ENCODE peak calls at places on chromosomes 5 and 9, in nine cellular contexts. A, T, Z, N, I, J, O, Y and D are unnamed samples. For H4K20me1, the result is how much of the 10 kb centered on the place peaks cover.

GRCh38 chr5:116487045-116487444 is 87.6 kb downstream of the SEMA6A start:
- DNase-seq in J (no peak), A (no peak), Z (no peak), Y (no peak), I (no peak), T (no peak), O (no peak), N (no peak), D (no peak)

GRCh38 chr5:40904205-40904993 is 4.9 kb upstream of the C7 start:
- DNase-seq in Y (peak), J (peak), T (peak), I (peak), Z (peak), O (peak), A (peak), N (peak), D (peak)

GRCh38 chr9:86287013-86287412 is 4.7 kb upstream of the ISCA1 start:
- DNase-seq in J (no peak), Y (peak), Z (peak), T (peak), O (peak), N (peak), A (no peak), I (peak), D (peak)

GRCh38 chr9:95102572-95102971 is 214.9 kb downstream of the FANCC start:
- DNase-seq in T (no peak), N (no peak), J (no peak), Z (no peak), I (no peak), A (no peak), Y (peak), O (no peak), D (no peak)

GRCh38 chr9:134296301-134297081 is 29.8 kb upstream of the RXRA start:
- DNase-seq in O (no peak), Z (no peak), Y (no peak), N (no peak), A (no peak), J (no peak), I (no peak), T (no peak), D (no peak)

GRCh38 chr9:38662763-38663593 is 42.6 kb upstream of the ANKRD18A start:
- DNase-seq in Z (no peak), A (no peak), Y (peak), N (peak), J (no peak), T (peak), I (no peak), O (peak), D (no peak)

GRCh38 chr9:126503333-126504085 is 110.2 kb upstream of the LMX1B start:
- DNase-seq in T (peak), A (no peak), N (no peak), I (peak), J (no peak), Z (no peak), Y (no peak), O (no peak), D (no peak)

GRCh38 chr9:11204521-11204920 is 591.7 kb upstream of the PTPRD start:
- DNase-seq in T (no peak), O (peak), I (no peak), A (no peak), N (no peak), Y (peak), J (no peak), Z (no peak), D (no peak)

GRCh38 chr5:151144275-151144674 is 13.3 kb downstream of the ANXA6 start:
- DNase-seq in N (no peak), Y (no peak), J (no peak), T (no peak), A (no peak), Z (no peak), I (no peak), O (no peak), D (no peak)

GRCh38 chr5:4879693-4880303 is 260.3 kb upstream of the ADAMTS16 start:
- DNase-seq in I (peak), N (peak), J (peak), A (peak), Z (peak), T (peak), Y (peak), O (peak), D (peak)

GRCh38 chr5:40988761-40989510 is 79.6 kb downstream of the C7 start:
- DNase-seq in I (peak), N (no peak), A (no peak), Z (peak), T (peak), J (no peak), Y (peak), O (peak), D (no peak)

GRCh38 chr5:147483961-147484707 is 25.7 kb downstream of the DPYSL3 start:
- DNase-seq in I (peak), O (no peak), Z (no peak), T (peak), Y (no peak), A (no peak), J (no peak), N (no peak), D (no peak)

GRCh38 chr5:120803282-120803681 is 339.2 kb downstream of the PRR16 start:
- DNase-seq in T (peak), Z (no peak), N (no peak), O (peak), J (peak), I (peak), Y (peak), A (peak), D (no peak)

GRCh38 chr5:115770466-115770865 is 46.0 kb downstream of the CDO1 start:
- DNase-seq in I (peak), A (peak), N (peak), O (peak), T (no peak), Y (peak), Z (peak), J (no peak), D (peak)

GRCh38 chr9:35645736-35646582 is 4.8 kb downstream of the SIT1 start:
- DNase-seq in I (no peak), Y (peak), O (peak), J (peak), A (peak), T (no peak), N (peak), Z (peak), D (no peak)

GRCh38 chr9:114274217-114274616 is 48.7 kb upstream of the ORM1 start:
- DNase-seq in I (no peak), T (no peak), J (no peak), O (no peak), A (no peak), Y (no peak), N (no peak), Z (no peak), D (no peak)

GRCh38 chr5:116970318-116970717 is 395.7 kb upstream of the SEMA6A start:
- DNase-seq in A (no peak), N (no peak), T (no peak), O (no peak), Z (no peak), J (no peak), Y (no peak), I (no peak), D (no peak)

GRCh38 chr5:16350816-16351215 is 114.8 kb downstream of the ZNF622 start:
- DNase-seq in N (no peak), I (no peak), Z (no peak), J (no peak), O (no peak), T (peak), A (no peak), Y (no peak), D (no peak)

GRCh38 chr9:108180511-108180910 is 675.3 kb downstream of the ACTL7B start:
- DNase-seq in N (no peak), I (no peak), Z (no peak), A (no peak), J (no peak), T (no peak), O (no peak), Y (no peak), D (no peak)

GRCh38 chr5:74179183-74179582 is 461.3 kb downstream of the ENC1 start:
- DNase-seq in O (no peak), I (peak), T (peak), J (no peak), N (peak), Y (no peak), Z (no peak), A (no peak), D (no peak)

GRCh38 chr9:69885931-69886330 is 65.3 kb downstream of the CFAP95 start:
- DNase-seq in O (peak), I (no peak), T (no peak), Z (no peak), J (no peak), N (no peak), A (no peak), Y (no peak), D (no peak)

GRCh38 chr9:104961238-104961637 is 33.3 kb upstream of the ABCA1 start:
- DNase-seq in Y (peak), Z (peak), A (no peak), J (peak), O (peak), T (peak), N (no peak), I (peak), D (peak)

GRCh38 chr5:96957125-96958041 is 21.5 kb downstream of the LNPEP start:
- DNase-seq in N (no peak), J (no peak), A (no peak), T (no peak), Z (no peak), O (no peak), Y (no peak), I (no peak), D (peak)

GRCh38 chr5:93590511-93590910 is 7.5 kb downstream of the NR2F1 start:
- DNase-seq in T (peak), Y (no peak), O (no peak), N (no peak), Z (no peak), I (no peak), J (no peak), A (no peak), D (no peak)

GRCh38 chr9:128624566-128624965 is 32.1 kb downstream of the DYNC2I2 start:
- DNase-seq in A (no peak), Z (no peak), O (no peak), J (no peak), T (no peak), Y (no peak), N (no peak), I (no peak), D (no peak)

GRCh38 chr5:130243641-130244040 is 339.4 kb downstream of the CHSY3 start:
- DNase-seq in A (no peak), Y (peak), N (peak), T (no peak), O (no peak), Z (no peak), I (no peak), J (no peak), D (no peak)

GRCh38 chr5:9924614-9925013 is 294.5 kb upstream of the TAS2R1 start:
- DNase-seq in O (peak), Z (no peak), J (peak), I (peak), A (peak), T (peak), N (no peak), Y (no peak), D (no peak)

GRCh38 chr5:167582916-167583315 is 708.5 kb upstream of the WWC1 start:
- DNase-seq in T (peak), I (peak), O (no peak), Y (no peak), J (no peak), A (no peak), N (no peak), Z (no peak), D (no peak)

GRCh38 chr9:133959171-133959570 is 33.0 kb downstream of the VAV2 start:
- DNase-seq in O (no peak), J (no peak), A (no peak), Y (no peak), N (no peak), T (no peak), Z (no peak), I (no peak), D (peak)

GRCh38 chr5:161094411-161094810 is 242.4 kb upstream of the ATP10B start:
- DNase-seq in A (no peak), Y (no peak), I (peak), N (no peak), O (peak), T (peak), J (no peak), Z (no peak), D (no peak)

GRCh38 chr9:16904655-16905054 is 34.2 kb upstream of the BNC2 start:
- DNase-seq in I (no peak), J (no peak), A (no peak), Y (no peak), T (no peak), N (no peak), Z (no peak), O (no peak), D (no peak)

GRCh38 chr5:35335752-35336151 is 105.5 kb upstream of the PRLR start:
- DNase-seq in T (no peak), N (peak), I (no peak), A (no peak), Z (no peak), O (no peak), Y (no peak), J (no peak), D (no peak)

GRCh38 chr5:35339006-35339405 is 108.7 kb upstream of the PRLR start:
- DNase-seq in I (no peak), Y (no peak), O (no peak), J (no peak), N (no peak), T (no peak), A (no peak), Z (no peak), D (no peak)

GRCh38 chr5:35338169-35338476 is 107.8 kb upstream of the PRLR start:
- DNase-seq in A (no peak), Y (peak), T (no peak), I (no peak), O (no peak), N (no peak), J (no peak), Z (no peak), D (no peak)

GRCh38 chr5:35339616-35340100 is 109.4 kb upstream of the PRLR start:
- DNase-seq in O (no peak), I (no peak), Z (no peak), A (no peak), Y (no peak), T (no peak), J (no peak), N (no peak), D (no peak)

DNA sequence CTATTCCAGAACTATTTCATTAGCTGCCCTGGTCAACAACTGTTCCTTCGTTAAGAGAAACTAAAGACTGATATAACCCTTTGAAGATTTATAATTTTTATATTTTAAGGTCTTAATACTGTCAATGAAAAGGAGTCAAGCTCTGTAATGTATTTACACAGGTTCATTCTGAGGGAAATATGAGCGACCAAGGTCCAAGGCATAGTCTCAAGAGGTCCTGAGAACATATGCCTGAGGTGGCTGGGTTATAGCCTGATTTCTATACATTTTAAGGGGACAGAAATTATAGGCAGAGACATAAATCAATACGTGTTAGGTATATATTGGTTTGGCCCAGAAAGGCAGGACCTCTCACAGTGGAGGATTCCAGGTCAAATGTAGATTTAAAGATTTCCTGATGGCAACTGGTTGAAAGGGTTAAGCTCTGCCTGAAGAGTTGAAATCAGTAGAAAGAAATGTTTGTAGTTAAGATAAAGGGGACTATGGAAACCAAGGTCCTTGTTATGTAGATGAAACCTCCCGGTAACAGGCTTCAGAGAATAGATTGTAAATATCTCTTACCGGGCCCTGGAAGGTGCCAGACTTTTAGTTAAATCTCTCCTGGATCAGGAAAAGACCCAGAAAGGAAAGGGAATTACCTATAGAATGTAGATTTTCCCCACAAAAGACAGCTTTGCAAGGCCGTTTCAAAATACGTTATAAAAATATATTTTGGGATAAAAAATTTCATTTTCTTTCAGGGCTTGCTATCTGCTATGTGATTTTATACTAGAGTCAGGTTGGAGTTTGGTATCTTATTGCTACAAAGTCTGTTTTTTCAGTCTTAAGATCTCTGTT is 107.3 kb upstream of the PRLR start:
- DNase-seq in T (no peak), O (no peak), A (no peak), J (no peak), Z (no peak), Y (peak), I (no peak), N (peak), D (no peak)
- H3K4me3 ChIP-seq in T (no peak), O (no peak), A (no peak), J (no peak), Z (no peak), Y (no peak), I (no peak), N (no peak), D (no peak)

DNA sequence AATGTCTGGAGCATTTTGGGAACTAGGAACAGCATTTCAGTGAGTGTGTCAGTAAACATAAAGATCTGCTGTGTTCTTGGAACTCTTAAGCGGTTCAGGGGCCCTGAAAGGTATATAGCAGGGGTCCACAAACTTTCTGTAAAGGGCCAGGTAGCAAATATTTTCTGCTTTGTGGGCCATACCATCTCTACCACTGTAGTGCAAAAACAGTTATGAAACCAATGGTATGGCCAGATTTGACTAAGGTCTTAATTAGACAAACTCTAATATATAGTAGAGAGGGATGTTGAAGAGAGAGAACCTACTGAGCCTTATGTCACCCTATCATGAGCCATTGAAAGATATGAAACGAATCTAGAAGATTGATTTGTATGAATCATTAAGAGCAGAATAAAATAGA is 5.3 kb downstream of the TNPO1 start:
- DNase-seq in J (no peak), Z (no peak), N (no peak), O (no peak), I (no peak), T (no peak), Y (no peak), A (no peak), D (no peak)
- H4K20me1 ChIP-seq in J (under half), Z (under half), N (under half), O (under half), I (half or more), T (under half), Y (under half), A (under half), D (under half)

GRCh38 chr5:139744471-139745120 is 51.0 kb upstream of the PSD2 start:
- DNase-seq in N (no peak), Y (no peak), T (no peak), Z (no peak), J (no peak), O (no peak), A (no peak), I (no peak), D (no peak)
- H3K4me3 ChIP-seq in N (no peak), Y (peak), T (no peak), Z (no peak), J (no peak), O (no peak), A (no peak), I (no peak), D (no peak)

DNA sequence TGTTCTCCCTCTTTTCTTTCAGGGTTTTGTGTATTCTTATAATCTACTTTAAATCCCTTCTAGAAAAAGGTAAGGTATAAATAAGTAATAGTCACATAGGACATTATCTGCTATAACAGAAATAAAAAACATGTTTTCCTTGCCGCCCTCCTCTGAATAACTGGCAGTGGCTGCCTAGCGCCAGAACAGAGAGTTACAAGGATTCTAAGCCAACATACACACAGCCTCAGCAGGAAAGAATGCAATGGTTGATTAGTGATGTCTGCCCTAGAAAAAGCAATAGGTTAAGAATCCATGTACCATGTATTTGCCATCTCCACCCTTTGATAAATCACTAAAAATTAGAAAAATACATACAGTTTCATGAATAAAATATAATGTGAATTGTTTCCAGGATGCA is 4.9 kb downstream of the MED27 start:
- DNase-seq in Y (no peak), J (no peak), T (peak), I (peak), A (no peak), N (no peak), O (no peak), Z (no peak), D (no peak)
- H4K20me1 ChIP-seq in Y (under half), J (under half), T (under half), I (under half), A (under half), N (under half), O (under half), Z (under half), D (under half)

GRCh38 chr5:39058178-39058577 is 16.0 kb downstream of the RICTOR start:
- DNase-seq in I (no peak), T (no peak), A (no peak), Y (no peak), N (no peak), J (no peak), O (no peak), Z (no peak), D (no peak)

GRCh38 chr5:39055027-39055759 is 19.0 kb downstream of the RICTOR start:
- DNase-seq in O (no peak), N (no peak), T (no peak), Z (no peak), J (no peak), I (no peak), A (no peak), Y (no peak), D (no peak)

GRCh38 chr5:39055760-39056393 is 18.3 kb downstream of the RICTOR start:
- DNase-seq in J (no peak), A (no peak), T (no peak), Y (no peak), O (peak), Z (no peak), N (no peak), I (no peak), D (no peak)

GRCh38 chr5:39058984-39059565 is 15.1 kb downstream of the RICTOR start:
- DNase-seq in J (no peak), O (no peak), I (no peak), N (no peak), Y (no peak), T (no peak), A (no peak), Z (no peak), D (no peak)

GRCh38 chr5:39057745-39058144 is 16.5 kb downstream of the RICTOR start:
- DNase-seq in O (no peak), A (no peak), N (no peak), J (peak), T (peak), Y (no peak), I (no peak), Z (no peak), D (no peak)
- H3K4me3 ChIP-seq in O (peak), A (no peak), N (no peak), J (peak), T (peak), Y (no peak), I (peak), Z (no peak), D (peak)

DNA sequence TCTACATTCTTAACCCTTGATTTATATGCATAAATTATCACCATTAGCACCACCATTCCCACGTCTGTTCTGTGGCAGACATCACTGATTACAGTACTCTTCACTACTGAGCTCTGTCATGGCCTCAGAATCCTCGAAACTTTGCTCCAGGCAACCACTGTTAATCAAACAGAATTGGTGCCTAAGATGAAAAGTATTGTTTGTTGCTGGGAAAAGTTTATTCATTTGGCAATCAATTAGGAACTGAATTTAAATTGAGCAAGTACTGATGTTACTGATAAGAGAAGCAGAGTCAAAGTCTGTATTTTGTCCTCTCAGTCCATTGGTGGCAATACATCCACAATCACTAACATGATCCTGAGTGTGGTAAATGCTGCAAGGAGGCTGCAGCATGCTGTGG is 12.8 kb downstream of the SLC1A1 start:
- DNase-seq in O (no peak), J (no peak), N (no peak), Y (no peak), Z (no peak), I (no peak), A (no peak), T (no peak), D (no peak)
- H4K20me1 ChIP-seq in O (under half), J (under half), N (under half), Y (under half), Z (under half), I (under half), A (under half), T (under half), D (under half)